ENCODE peak calls at places on chromosomes 7 and 10, in seven cellular contexts. J, O, A, Q, C, V and D are unnamed samples. For H3K4me1, the result is how much of the 10 kb centered on the place peaks cover.

GRCh38 chr7:6258440-6259182 is 13.8 kb downstream of the CYTH3 start:
- DNase-seq in J (no peak), O (peak), A (peak), Q (no peak), C (no peak), V (no peak), D (no peak)

GRCh38 chr10:65787571-65787970 is 1138.3 kb upstream of the LRRTM3 start:
- DNase-seq in J (no peak), O (no peak), A (no peak), Q (no peak), C (no peak), V (no peak), D (no peak)

GRCh38 chr10:63068246-63068645 is 64.9 kb upstream of the NRBF2 start:
- DNase-seq in J (no peak), O (no peak), A (peak), Q (no peak), C (no peak), V (no peak), D (no peak)

GRCh38 chr10:83736008-83736407 is 403.3 kb upstream of the GHITM start:
- DNase-seq in J (no peak), O (no peak), A (no peak), Q (no peak), C (no peak), V (no peak), D (no peak)

GRCh38 chr7:7261863-7262262 is 79.5 kb downstream of the C1GALT1 start:
- DNase-seq in J (no peak), O (no peak), A (no peak), Q (no peak), C (no peak), V (no peak), D (no peak)

GRCh38 chr7:47559306-47560220 is 22.3 kb downstream of the TNS3 start:
- DNase-seq in J (no peak), O (no peak), A (no peak), Q (no peak), C (no peak), V (no peak), D (no peak)

GRCh38 chr7:142451817-142452216 is 194.0 kb upstream of the PRSS58 start:
- DNase-seq in J (no peak), O (no peak), A (no peak), Q (no peak), C (no peak), V (no peak), D (no peak)

GRCh38 chr10:132374176-132374575 is 22.8 kb upstream of the PWWP2B start:
- DNase-seq in J (peak), O (no peak), A (no peak), Q (no peak), C (peak), V (no peak), D (no peak)

GRCh38 chr7:83486957-83487356 is 162.0 kb downstream of the SEMA3E start:
- DNase-seq in J (no peak), O (peak), A (no peak), Q (no peak), C (no peak), V (no peak), D (no peak)

GRCh38 chr7:131225619-131226101 is 102.0 kb upstream of the MKLN1 start:
- DNase-seq in J (peak), O (peak), A (no peak), Q (no peak), C (peak), V (peak), D (peak)

GRCh38 chr10:88270871-88271713 is 312.0 kb downstream of the RNLS start:
- DNase-seq in J (no peak), O (peak), A (peak), Q (no peak), C (no peak), V (no peak), D (no peak)

GRCh38 chr10:124736491-124737136 is 7.6 kb downstream of the FAM53B start:
- DNase-seq in J (peak), O (peak), A (no peak), Q (no peak), C (peak), V (peak), D (peak)

GRCh38 chr10:103592186-103593021 is 98.9 kb downstream of the NEURL1 start:
- DNase-seq in J (no peak), O (peak), A (peak), Q (no peak), C (no peak), V (no peak), D (no peak)

GRCh38 chr7:90626011-90626410 is 29.9 kb downstream of the CDK14 start:
- DNase-seq in J (no peak), O (peak), A (no peak), Q (no peak), C (no peak), V (no peak), D (no peak)

GRCh38 chr7:46360811-46361210 is 439.7 kb upstream of the IGFBP3 start:
- DNase-seq in J (no peak), O (no peak), A (no peak), Q (no peak), C (no peak), V (no peak), D (no peak)

GRCh38 chr10:114550756-114551290 is 107.3 kb downstream of the ABLIM1 start:
- DNase-seq in J (no peak), O (peak), A (peak), Q (no peak), C (no peak), V (no peak), D (no peak)
- TF ChIP-seq CTCF in J (peak), O (peak), A (peak), Q (peak), C (no peak), V (peak), D (peak)

GRCh38 chr7:45026984-45027773 is 27.2 kb downstream of the CCM2 start:
- DNase-seq in J (no peak), O (peak), A (peak), Q (no peak), C (no peak), V (no peak), D (no peak)
- H3K4me3 ChIP-seq in J (peak), O (no peak), A (peak), Q (peak), C (peak), V (peak), D (no peak)

DNA sequence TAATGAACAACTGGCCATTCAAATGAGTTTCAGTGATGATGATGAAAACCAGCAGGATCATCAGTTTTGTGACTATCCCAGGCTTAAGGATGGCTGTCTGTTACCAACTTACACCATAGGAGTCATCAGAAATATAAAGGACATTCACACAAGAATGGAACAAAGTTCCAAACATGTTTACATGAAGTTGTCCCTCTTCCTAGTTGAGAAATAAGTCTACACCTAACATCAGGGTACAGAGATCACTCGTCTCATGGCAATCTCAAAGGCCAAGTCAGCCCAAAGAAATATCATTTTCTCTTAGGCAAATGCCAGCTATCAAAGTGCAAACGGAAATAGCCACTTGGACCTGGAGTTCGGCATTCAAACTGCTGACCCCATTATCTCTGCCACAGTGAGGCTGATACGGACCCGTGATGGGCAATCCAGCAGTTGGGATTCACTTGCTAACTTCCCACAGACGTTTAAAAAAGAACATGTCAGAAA is 53.0 kb downstream of the CREB3L2 start:
- DNase-seq in J (no peak), O (no peak), A (no peak), Q (no peak), C (no peak), V (no peak), D (no peak)
- H3K4me1 ChIP-seq in J (under half), O (under half), A (under half), Q (under half), C (half or more), V (under half), D (under half)

GRCh38 chr10:4885142-4885541 is 59.1 kb downstream of the AKR1E2 start:
- DNase-seq in J (no peak), O (no peak), A (no peak), Q (no peak), C (no peak), V (no peak), D (no peak)
- TF ChIP-seq CTCF in J (no peak), O (no peak), A (no peak), Q (no peak), C (no peak), V (no peak), D (no peak)

GRCh38 chr10:110664483-110665420 is 20.6 kb downstream of the RBM20 start:
- DNase-seq in J (no peak), O (peak), A (no peak), Q (no peak), C (no peak), V (no peak), D (no peak)
- H3K4me3 ChIP-seq in J (no peak), O (no peak), A (no peak), Q (no peak), C (no peak), V (no peak), D (no peak)

DNA sequence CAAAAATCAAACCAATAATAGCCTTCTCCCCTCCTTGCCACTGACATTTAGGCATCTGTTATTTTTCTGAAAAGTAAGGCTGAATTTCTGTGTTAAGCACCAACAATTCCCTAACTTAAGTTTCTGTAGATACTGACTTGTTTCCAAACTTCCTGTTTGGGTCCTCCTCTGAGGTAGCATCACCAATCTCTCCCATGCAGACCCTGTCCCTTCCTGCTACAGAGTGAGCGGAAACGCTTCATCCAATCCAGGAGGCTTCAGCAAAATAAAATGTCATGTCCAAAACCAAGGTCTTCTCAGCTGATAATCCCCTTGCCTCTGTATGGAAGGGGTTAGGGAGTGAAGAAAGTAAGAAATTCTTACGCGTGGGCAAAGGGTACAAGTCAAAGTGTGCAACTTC is 29.9 kb downstream of the XPNPEP1 start:
- DNase-seq in J (no peak), O (no peak), A (no peak), Q (no peak), C (no peak), V (no peak), D (no peak)
- H3K4me1 ChIP-seq in J (under half), O (under half), A (under half), Q (under half), C (half or more), V (under half), D (under half)